ENCODE peak calls at places on chromosomes 6 and 20, in nine cellular contexts. U is effector memory CD8-positive, alpha-beta T cell; D is central memory CD8-positive, alpha-beta T cell; Z is naive B cell; R is activated T-helper 17 cell treated with anti-CD3 and anti-CD28 coated beads, Interleukin-2, amount 50 U/mL, for 72 hours; M is activated T-cell treated with anti-CD3 and anti-CD28 coated beads, Interleukin-2, amount 50 U/mL, for 4 hours; I is HCT116; P is Right ventricle myocardium superior; A is left cardiac atrium. J is an unnamed sample.

GRCh38 chr6:106168097-106168888 is 82.2 kb downstream of the PRDM1 start:
- ATAC-seq in U (no peak), D (no peak), Z (no peak), R (no peak), M (no peak), I (no peak), P (peak), A (no peak), J (no peak)

GRCh38 chr20:5687884-5688283 is 62.3 kb upstream of the SHLD1 start:
- ATAC-seq in U (no peak), D (no peak), Z (no peak), R (no peak), M (no peak), I (no peak), P (peak), A (peak), J (no peak)

GRCh38 chr6:148791372-148791771 is 44.5 kb downstream of the UST start:
- ATAC-seq in U (no peak), D (no peak), Z (no peak), R (no peak), M (no peak), I (no peak), P (no peak), A (no peak), J (no peak)

GRCh38 chr6:150987371-150987828 is 121.9 kb downstream of the MTHFD1L start:
- ATAC-seq in U (peak), D (peak), Z (no peak), R (peak), M (peak), I (no peak), P (no peak), A (no peak), J (no peak)

GRCh38 chr20:31608256-31608980 is 3.3 kb downstream of the ID1 start:
- ATAC-seq in U (no peak), D (no peak), Z (no peak), R (no peak), M (no peak), I (peak), P (peak), A (peak), J (no peak)

GRCh38 chr6:33061987-33062386 is 11.5 kb downstream of the HLA-DPA1 start:
- ATAC-seq in U (peak), D (peak), Z (peak), R (peak), M (no peak), I (no peak), P (no peak), A (no peak), J (peak)

GRCh38 chr6:90691823-90692222 is 105.0 kb upstream of the MAP3K7 start:
- ATAC-seq in U (no peak), D (no peak), Z (no peak), R (no peak), M (no peak), I (peak), P (no peak), A (no peak), J (no peak)

GRCh38 chr20:45502561-45502960 is 12.9 kb downstream of the SPINT3 start:
- ATAC-seq in U (no peak), D (no peak), Z (no peak), R (no peak), M (no peak), I (no peak), P (no peak), A (no peak), J (no peak)

GRCh38 chr6:110239516-110240265 is 59.5 kb downstream of the CDC40 start:
- ATAC-seq in U (no peak), D (no peak), Z (no peak), R (no peak), M (no peak), I (no peak), P (no peak), A (no peak), J (no peak)

GRCh38 chr6:141267420-141267819 is 865.3 kb upstream of the GJE1 start:
- ATAC-seq in U (no peak), D (no peak), Z (no peak), R (no peak), M (no peak), I (no peak), P (no peak), A (no peak), J (no peak)

GRCh38 chr6:66149132-66149531 is 442.1 kb upstream of the EYS start:
- ATAC-seq in U (no peak), D (no peak), Z (no peak), R (no peak), M (no peak), I (no peak), P (no peak), A (no peak), J (no peak)

GRCh38 chr6:138509371-138509770 is 10.1 kb upstream of the NHSL1 start:
- ATAC-seq in U (peak), D (no peak), Z (peak), R (peak), M (no peak), I (peak), P (peak), A (no peak), J (no peak)

GRCh38 chr6:118744261-118744941 is 93.0 kb upstream of the CEP85L start:
- ATAC-seq in U (no peak), D (no peak), Z (no peak), R (no peak), M (no peak), I (no peak), P (no peak), A (no peak), J (no peak)

GRCh38 chr20:62458256-62459251 is 17.2 kb downstream of the GATA5 start:
- ATAC-seq in U (no peak), D (no peak), Z (no peak), R (no peak), M (no peak), I (no peak), P (no peak), A (no peak), J (no peak)

GRCh38 chr6:118581489-118581959 is 33.4 kb downstream of the PLN start:
- ATAC-seq in U (peak), D (no peak), Z (no peak), R (no peak), M (no peak), I (no peak), P (peak), A (peak), J (peak)

GRCh38 chr6:136324981-136325380 is 35.3 kb upstream of the BCLAF1 start:
- ATAC-seq in U (no peak), D (no peak), Z (no peak), R (no peak), M (no peak), I (no peak), P (peak), A (peak), J (no peak)